ENCODE peak calls at places on chromosomes 5 and 9, in nine cellular contexts. J is K562, B is HCT116, N is H1, X is uterus, Q is prostate gland, L is esophagus squamous epithelium, U is endothelial cell of umbilical vein, I is body of pancreas. R is an unnamed sample. For H3K4me1, the result is how much of the 10 kb centered on the place peaks cover.

GRCh38 chr5:177023247-177023703 is 779 bp downstream of the ZNF346 start:
- DNase-seq in J (peak), B (no peak), N (no peak), X (no peak), Q (no peak), L (no peak), U (peak), I (no peak), R (no peak)

GRCh38 chr5:149049371-149049781 is 13.5 kb downstream of the SH3TC2 start:
- DNase-seq in J (peak), B (no peak), N (no peak), X (no peak), Q (no peak), L (no peak), U (no peak), I (no peak), R (no peak)

GRCh38 chr9:78163834-78164233 is 72.0 kb upstream of the CEP78 start:
- DNase-seq in J (no peak), B (no peak), N (no peak), X (no peak), Q (no peak), L (no peak), U (no peak), I (no peak), R (no peak)

GRCh38 chr9:126633881-126634558 is 20.3 kb downstream of the LMX1B start:
- DNase-seq in J (no peak), B (no peak), N (no peak), X (no peak), Q (no peak), L (no peak), U (no peak), I (no peak), R (no peak)

GRCh38 chr5:2291146-2291840 is 408.6 kb upstream of the IRX4 start:
- DNase-seq in J (no peak), B (no peak), N (no peak), X (no peak), Q (no peak), L (no peak), U (no peak), I (no peak), R (no peak)

GRCh38 chr9:83708515-83709158 is 879 bp upstream of the UBQLN1 start:
- DNase-seq in J (peak), B (peak), N (peak), X (peak), Q (peak), L (peak), U (no peak), I (peak), R (peak)

GRCh38 chr5:159207616-159208507 is 1.5 kb downstream of the RNF145 start:
- DNase-seq in J (peak), B (peak), N (peak), X (peak), Q (peak), L (peak), U (peak), I (peak), R (peak)

GRCh38 chr5:78007232-78007631 is 231.1 kb upstream of the TBCA start:
- DNase-seq in J (no peak), B (no peak), N (no peak), X (no peak), Q (no peak), L (no peak), U (no peak), I (no peak), R (no peak)

GRCh38 chr5:116947691-116948528 is 373.3 kb upstream of the SEMA6A start:
- DNase-seq in J (peak), B (peak), N (peak), X (peak), Q (peak), L (no peak), U (peak), I (peak), R (peak)

GRCh38 chr9:19409406-19410194 is 791 bp downstream of the ACER2 start:
- DNase-seq in J (peak), B (peak), N (no peak), X (peak), Q (peak), L (no peak), U (peak), I (peak), R (peak)

DNA sequence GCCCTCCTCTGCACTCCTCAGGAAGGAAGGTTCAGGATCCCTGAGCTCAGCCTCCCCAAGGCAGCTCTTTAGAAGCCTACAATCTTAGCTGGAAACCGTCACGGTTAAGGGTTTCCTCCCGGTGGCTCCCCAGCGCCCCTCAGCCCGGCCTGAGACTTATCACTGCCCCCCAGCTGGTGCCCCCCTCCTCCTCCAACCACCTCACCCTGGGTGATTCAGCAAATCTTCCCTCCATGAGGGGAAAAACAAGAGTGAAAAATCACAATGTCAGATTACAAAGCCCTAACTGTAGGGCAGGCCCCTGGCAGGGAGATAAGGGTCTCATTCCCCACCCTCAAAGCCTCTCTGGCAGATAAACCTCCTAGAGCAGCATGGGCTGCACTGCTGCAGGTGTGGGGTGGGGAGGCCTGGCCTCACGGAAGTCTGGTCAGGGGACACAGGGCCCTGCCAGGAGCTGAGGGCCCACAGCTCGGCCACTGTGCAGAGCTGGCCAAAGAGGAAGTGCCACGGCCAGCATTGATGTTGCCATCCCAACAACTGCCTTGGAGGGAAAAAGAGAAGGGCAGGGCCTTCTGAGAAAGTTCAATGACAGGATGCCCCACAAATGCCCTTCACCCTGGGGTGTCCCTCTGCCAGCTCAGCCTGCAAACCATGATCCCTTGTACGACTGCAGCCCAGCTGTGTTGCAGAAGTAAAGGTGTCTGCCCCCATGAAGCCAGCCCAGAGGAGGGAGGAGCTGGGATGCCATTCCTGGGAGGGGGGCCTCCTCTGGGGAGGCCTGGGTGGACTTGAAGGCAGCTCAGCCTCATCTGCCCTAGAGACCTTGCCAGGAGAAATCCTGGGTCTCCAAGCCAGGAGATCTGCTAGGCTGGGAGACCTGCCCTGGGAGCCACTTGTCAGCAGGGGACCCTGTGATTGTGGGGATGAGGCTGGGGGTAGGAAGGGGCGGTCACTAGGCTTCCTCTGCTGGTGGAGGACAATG is 25.9 kb downstream of the GFI1B start:
- DNase-seq in J (peak), B (no peak), N (no peak), X (no peak), Q (no peak), L (no peak), U (no peak), I (no peak), R (no peak)
- TF ChIP-seq POLR2A in J (no peak), B (no peak), N (no peak), X (no peak), Q (no peak), L (no peak), U (no peak), I (no peak), R (no peak)

GRCh38 chr9:135032868-135033460 is 54.5 kb upstream of the OLFM1 start:
- DNase-seq in J (no peak), B (no peak), N (no peak), X (no peak), Q (no peak), L (no peak), U (no peak), I (no peak), R (no peak)
- H3K4me1 ChIP-seq in J (under half), B (under half), N (under half), X (under half), Q (under half), L (under half), U (under half), I (under half), R (under half)

GRCh38 chr5:76526950-76527349 is 96.3 kb downstream of the F2RL2 start:
- DNase-seq in J (no peak), B (no peak), N (no peak), X (no peak), Q (no peak), L (no peak), U (no peak), I (no peak), R (no peak)

GRCh38 chr5:76532061-76532460 is 91.1 kb downstream of the F2RL2 start:
- DNase-seq in J (no peak), B (no peak), N (no peak), X (no peak), Q (no peak), L (no peak), U (no peak), I (no peak), R (no peak)

GRCh38 chr5:76527685-76528161 is 95.5 kb downstream of the F2RL2 start:
- DNase-seq in J (no peak), B (no peak), N (no peak), X (no peak), Q (no peak), L (no peak), U (peak), I (no peak), R (no peak)

GRCh38 chr5:76529464-76530344 is 93.5 kb downstream of the F2RL2 start:
- DNase-seq in J (no peak), B (no peak), N (no peak), X (no peak), Q (no peak), L (no peak), U (no peak), I (no peak), R (no peak)

GRCh38 chr5:76528547-76529334 is 94.5 kb downstream of the F2RL2 start:
- DNase-seq in J (no peak), B (no peak), N (no peak), X (no peak), Q (no peak), L (no peak), U (no peak), I (no peak), R (no peak)
- TF ChIP-seq POLR2A in J (no peak), B (no peak), N (no peak), X (no peak), Q (no peak), L (no peak), U (no peak), I (no peak), R (no peak)

DNA sequence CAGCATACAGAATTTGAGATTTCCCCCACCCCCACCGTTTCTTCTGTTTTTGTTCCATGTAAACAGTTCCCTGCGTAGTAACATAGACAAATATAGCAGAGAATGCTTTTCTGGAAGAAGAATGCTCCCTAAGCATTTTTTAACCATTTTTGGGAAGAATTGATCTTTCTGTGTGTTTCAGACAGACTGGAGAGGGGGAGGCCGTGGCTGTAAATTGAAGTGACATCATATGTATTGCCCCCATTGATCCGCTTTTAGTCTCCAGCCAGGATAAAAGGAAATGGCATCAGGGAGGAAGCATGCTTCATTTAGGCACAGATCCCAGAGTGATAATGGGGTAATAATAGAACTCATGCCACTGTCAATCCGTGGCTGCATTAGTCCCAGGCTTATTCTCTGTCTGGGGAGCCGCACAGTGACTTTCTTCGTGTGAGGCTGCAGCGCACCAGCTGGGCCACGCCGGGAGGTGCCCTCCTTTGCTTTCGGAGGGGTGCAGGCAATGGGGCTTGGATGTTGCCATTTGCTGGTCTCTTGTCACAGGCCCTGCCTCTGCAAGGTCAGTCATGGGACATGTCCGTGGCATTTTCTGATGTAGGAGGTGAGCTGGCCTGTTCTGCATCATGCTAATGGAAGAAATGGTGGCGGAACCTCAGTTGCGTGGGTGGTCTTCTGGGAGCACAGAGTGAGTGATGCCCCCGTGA is 261.5 kb downstream of the FANCC start:
- DNase-seq in J (no peak), B (no peak), N (no peak), X (no peak), Q (no peak), L (no peak), U (peak), I (no peak), R (no peak)
- H3K4me1 ChIP-seq in J (under half), B (under half), N (under half), X (under half), Q (under half), L (half or more), U (under half), I (half or more), R (half or more)

R was measured in tibial nerve.